ENCODE peak calls at places on chromosomes 7 and 10, in seven cellular contexts. E, P, V, F, T, W and H are unnamed samples.

GRCh38 chr7:74104702-74105101 is 21.1 kb downstream of the LIMK1 start:
- DNase-seq in F (no peak), P (no peak), W (peak), V (no peak), E (no peak), T (no peak), H (no peak)

GRCh38 chr10:119306514-119306951 is 99.2 kb downstream of the GRK5 start:
- DNase-seq in E (peak), T (no peak), W (no peak), F (no peak), V (no peak), P (no peak), H (no peak)

GRCh38 chr10:93346060-93346459 is 136.1 kb downstream of the MYOF start:
- DNase-seq in P (no peak), T (no peak), W (no peak), E (peak), F (no peak), V (peak), H (no peak)

GRCh38 chr10:71269301-71270288 is 49.5 kb upstream of the SLC29A3 start:
- DNase-seq in V (no peak), E (no peak), T (no peak), F (peak), P (no peak), W (no peak), H (no peak)

GRCh38 chr7:127347567-127348246 is 44.8 kb downstream of the ZNF800 start:
- DNase-seq in T (no peak), F (peak), W (peak), P (peak), V (no peak), E (peak), H (no peak)

GRCh38 chr10:43237631-43238446 is 29.0 kb downstream of the RASGEF1A start:
- DNase-seq in V (no peak), W (no peak), P (peak), T (no peak), F (no peak), E (no peak), H (no peak)

GRCh38 chr7:17206354-17206905 is 92.0 kb upstream of the AHR start:
- DNase-seq in V (no peak), W (no peak), E (no peak), F (no peak), P (no peak), T (no peak), H (no peak)

GRCh38 chr10:58424176-58424575 is 39.0 kb downstream of the TFAM start:
- DNase-seq in E (no peak), P (no peak), F (no peak), W (peak), V (no peak), T (no peak), H (no peak)

GRCh38 chr7:105583061-105583460 is 1.8 kb upstream of the EFCAB10 start:
- DNase-seq in P (no peak), T (no peak), F (no peak), V (no peak), W (no peak), E (no peak), H (no peak)

DNA sequence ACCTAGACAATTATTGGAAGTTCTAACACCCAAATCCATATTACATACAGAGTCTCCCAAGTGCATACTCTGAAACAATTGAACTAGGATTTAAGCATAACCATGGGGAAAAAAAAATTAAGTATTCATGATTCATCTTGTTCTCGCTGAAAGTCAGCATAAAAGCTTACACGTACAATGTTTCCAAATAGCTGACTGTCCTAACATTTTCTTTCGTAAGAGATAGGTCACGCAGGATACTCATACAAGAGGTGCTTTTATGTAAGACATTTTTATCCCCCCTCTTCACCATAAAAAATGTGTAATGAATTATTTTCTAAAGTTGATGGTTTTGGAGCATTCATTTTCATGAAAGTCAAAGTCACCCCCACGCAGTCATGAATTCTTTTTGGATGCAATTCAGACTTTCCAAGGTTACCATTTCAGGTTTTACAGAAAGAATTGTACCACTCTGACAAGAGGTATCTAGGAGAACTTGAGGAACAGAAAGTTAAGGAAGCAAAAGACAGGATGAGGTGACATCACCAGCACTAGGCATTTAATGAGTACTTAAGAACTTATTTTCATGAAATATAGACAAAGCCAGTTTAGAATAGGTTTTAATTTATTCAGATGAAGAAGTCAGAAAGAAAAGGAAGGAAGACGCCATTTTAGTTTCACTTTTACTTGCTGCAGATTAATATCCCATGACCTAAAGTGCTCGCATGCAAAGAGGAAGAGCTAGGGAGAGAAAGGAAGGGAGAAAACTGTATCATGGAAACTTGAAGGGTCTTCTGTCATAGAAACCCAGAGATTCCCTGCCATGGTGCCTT is 55.8 kb downstream of the TMEM26 start:
- DNase-seq in V (no peak), P (no peak), W (peak), T (peak), E (no peak), F (no peak), H (no peak)
- H3K4me3 ChIP-seq in V (no peak), P (peak), W (no peak), T (peak), E (no peak), F (no peak), H (no peak)

GRCh38 chr7:87155788-87156187 is 3.5 kb downstream of the DMTF1 start:
- DNase-seq in W (no peak), V (no peak), E (no peak), P (no peak), F (no peak), T (no peak), H (no peak)
- H3K4me3 ChIP-seq in W (no peak), V (no peak), E (peak), P (peak), F (peak), T (peak), H (no peak)

GRCh38 chr7:100176096-100176835 is 915 bp downstream of the GPC2 start:
- DNase-seq in P (no peak), V (no peak), W (no peak), E (no peak), F (no peak), T (no peak), H (no peak)
- H3K4me3 ChIP-seq in P (no peak), V (peak), W (no peak), E (no peak), F (peak), T (peak), H (peak)

GRCh38 chr7:51472017-51472296 is 155.3 kb upstream of the COBL start:
- DNase-seq in F (peak), W (peak), P (no peak), E (no peak), T (no peak), V (no peak), H (no peak)
- H3K4me3 ChIP-seq in F (peak), W (no peak), P (no peak), E (no peak), T (no peak), V (no peak), H (no peak)

GRCh38 chr10:113028393-113029054 is 78.5 kb downstream of the TCF7L2 start:
- DNase-seq in W (no peak), P (no peak), T (no peak), F (no peak), V (no peak), E (no peak), H (no peak)

GRCh38 chr10:113027230-113027573 is 77.2 kb downstream of the TCF7L2 start:
- DNase-seq in T (no peak), V (no peak), P (no peak), W (no peak), E (no peak), F (no peak), H (no peak)

GRCh38 chr10:113026679-113027078 is 76.6 kb downstream of the TCF7L2 start:
- DNase-seq in W (no peak), T (no peak), V (peak), P (no peak), E (no peak), F (no peak), H (no peak)

GRCh38 chr10:113029055-113029440 is 79.0 kb downstream of the TCF7L2 start:
- DNase-seq in F (no peak), W (no peak), T (no peak), V (no peak), E (no peak), P (no peak), H (no peak)

DNA sequence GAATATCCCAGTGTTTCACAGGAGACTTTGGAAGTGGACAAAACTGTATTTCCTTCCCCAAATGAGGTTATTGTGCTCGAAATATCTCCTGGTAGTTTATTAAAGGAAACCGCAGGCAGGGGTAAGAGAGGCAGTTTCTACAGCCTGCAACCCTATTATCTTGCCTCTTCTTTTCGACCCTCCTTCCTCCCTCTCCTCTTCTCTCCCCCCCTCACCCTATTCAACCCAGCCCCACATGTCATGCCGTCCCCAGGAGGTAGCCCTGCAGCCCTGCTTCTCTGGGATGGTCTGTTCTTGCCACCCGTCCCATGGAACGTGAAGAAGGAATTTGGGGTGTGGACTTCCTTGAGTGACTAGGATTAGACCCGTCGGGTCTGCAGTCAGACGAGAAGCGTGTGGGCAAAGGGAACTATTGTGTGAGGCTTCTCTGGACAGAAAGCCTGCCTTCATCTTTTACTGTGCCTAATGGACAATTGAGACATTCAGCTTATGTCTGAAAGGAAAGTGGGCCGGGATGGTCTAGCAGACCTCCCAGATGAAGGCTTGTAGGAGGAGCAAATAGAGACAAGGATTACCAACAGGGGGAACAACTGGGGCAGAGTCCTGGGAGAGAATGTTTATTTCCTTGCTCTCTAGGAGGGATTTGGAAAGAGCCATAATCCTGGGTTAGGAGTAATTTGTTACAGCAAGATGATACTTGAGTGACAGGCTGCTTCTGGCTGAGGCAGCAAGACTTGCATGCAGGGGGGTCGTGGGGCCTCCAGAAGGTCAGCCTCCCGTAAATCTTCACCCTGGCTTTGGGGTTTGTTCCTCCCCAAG is 77.7 kb downstream of the TCF7L2 start:
- DNase-seq in T (no peak), E (no peak), W (no peak), V (no peak), P (no peak), F (peak), H (no peak)
- H3K4me3 ChIP-seq in T (no peak), E (no peak), W (no peak), V (no peak), P (peak), F (peak), H (no peak)

GRCh38 chr7:47580175-47580701 is 1.7 kb downstream of the TNS3 start:
- DNase-seq in F (peak), T (no peak), P (no peak), W (no peak), V (no peak), E (no peak), H (no peak)

GRCh38 chr7:47578581-47579270 is 3.2 kb downstream of the TNS3 start:
- DNase-seq in T (no peak), F (no peak), W (no peak), E (no peak), P (no peak), V (peak), H (no peak)

GRCh38 chr7:47581442-47581820 is 480 bp downstream of the TNS3 start:
- DNase-seq in E (no peak), F (peak), W (no peak), P (no peak), T (no peak), V (no peak), H (no peak)

GRCh38 chr7:47580811-47581331 is 1.0 kb downstream of the TNS3 start:
- DNase-seq in V (no peak), T (no peak), F (peak), E (no peak), P (no peak), W (no peak), H (no peak)

DNA sequence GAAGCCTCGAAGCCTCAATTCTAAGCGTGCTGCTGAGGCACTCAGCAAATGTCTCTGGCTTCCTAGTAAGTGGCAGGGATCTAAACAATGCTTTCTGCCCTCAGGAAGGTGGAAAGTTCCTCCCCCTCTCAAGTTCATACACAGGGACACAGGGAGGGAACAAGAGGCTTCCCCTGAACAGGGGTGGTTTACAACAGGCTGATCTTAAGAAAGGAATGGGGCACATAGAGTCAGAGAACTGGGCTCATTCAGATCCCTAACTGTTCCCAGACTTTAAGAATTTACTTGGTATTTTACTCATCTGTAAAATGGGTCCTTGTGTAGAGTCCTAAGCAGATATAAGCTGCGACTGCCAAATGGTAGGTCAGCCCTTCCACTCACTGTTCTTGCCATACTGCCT is 2.5 kb downstream of the TNS3 start:
- DNase-seq in F (no peak), V (no peak), T (no peak), E (no peak), P (no peak), W (no peak), H (no peak)
- H3K4me3 ChIP-seq in F (no peak), V (peak), T (no peak), E (no peak), P (no peak), W (no peak), H (peak)

DNA sequence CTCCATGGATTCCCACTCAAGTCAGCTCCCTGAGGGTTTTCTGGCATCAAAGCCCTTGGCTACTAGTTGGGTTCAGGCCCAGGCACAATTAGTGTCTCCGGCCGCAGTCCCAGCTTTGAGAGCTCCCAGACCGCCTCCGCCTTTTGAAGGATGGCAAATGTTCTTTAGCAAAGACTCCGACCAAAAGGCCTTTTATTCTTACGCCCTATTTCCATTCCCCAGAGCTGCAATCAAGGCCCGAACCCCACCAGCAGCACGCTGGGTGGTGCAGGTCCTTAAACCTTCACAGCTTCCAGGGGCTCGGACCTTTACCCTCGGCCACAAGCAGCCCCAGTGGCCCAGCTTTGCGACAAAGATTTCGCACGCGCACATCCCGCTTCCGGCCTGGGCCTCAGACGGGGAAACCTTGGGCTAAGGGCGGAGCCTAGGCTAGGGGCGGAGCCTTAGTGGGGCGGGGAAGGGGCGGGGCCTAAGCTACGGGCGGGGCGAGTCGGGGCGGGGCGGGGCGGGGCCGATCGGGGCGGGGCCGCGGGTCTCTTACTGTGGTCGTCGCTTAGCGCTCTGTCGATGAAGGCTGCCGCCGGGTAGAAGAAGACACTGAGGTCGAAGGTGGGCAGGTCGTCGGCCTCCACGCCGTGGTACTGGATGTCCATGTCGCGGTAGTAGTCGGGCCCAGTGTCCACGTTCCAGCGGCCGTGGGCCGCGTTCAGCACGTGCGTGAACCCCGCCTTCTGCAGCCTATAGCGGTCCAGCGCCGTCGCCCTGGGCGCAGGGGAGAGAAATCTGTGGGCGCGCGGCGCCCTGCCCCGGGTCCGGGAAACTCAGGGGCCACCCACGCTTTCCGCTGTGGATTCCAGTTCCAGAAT is 68.0 kb upstream of the SAMD8 start:
- DNase-seq in P (no peak), E (no peak), F (peak), W (peak), V (no peak), T (no peak), H (no peak)
- H3K4me3 ChIP-seq in P (no peak), E (no peak), F (no peak), W (no peak), V (no peak), T (no peak), H (no peak)

GRCh38 chr10:8061274-8062211 is 7.1 kb downstream of the GATA3 start:
- DNase-seq in W (peak), V (no peak), T (no peak), F (peak), P (no peak), E (peak), H (no peak)

GRCh38 chr10:8060704-8061121 is 6.2 kb downstream of the GATA3 start:
- DNase-seq in E (peak), P (no peak), F (no peak), T (no peak), W (no peak), V (no peak), H (no peak)

GRCh38 chr10:8058274-8059111 is 4.0 kb downstream of the GATA3 start:
- DNase-seq in F (no peak), T (no peak), E (no peak), V (no peak), W (peak), P (no peak), H (no peak)

GRCh38 chr10:8059191-8059936 is 4.9 kb downstream of the GATA3 start:
- DNase-seq in P (no peak), E (no peak), F (peak), T (no peak), W (peak), V (no peak), H (no peak)

DNA sequence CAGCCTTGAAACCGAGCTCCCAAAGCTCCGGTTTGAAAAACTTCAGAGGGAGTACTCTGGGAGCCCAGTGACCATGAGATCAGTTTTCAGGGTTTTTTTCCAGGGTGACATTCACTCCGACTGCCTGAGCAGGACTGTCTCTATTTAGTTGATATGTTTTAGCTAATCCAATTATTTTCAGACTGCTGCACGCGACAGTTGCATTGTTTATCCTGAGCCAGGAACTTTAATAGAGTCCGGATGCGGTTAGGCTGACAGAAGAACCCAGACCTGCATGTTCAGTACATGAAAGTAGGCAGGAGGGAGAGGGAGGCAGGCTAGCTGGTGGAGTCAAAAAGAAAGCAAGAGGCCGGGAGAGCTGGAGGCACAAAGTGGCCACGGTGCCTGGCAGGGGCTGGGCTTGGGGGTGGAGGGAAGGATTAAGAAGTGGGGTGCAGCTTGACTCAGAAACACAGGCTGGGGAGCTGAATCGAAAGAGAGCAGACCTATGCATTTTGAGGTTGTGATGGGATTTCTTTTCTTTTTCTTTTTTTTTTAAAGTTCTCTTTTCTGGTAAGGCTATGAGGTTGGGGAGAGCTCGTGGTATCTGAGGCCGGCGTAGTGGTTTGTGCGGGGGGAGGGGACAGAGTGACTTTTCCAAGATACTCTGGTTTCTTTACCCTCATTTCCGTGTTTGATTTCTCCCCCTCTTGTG is 5.7 kb downstream of the GATA3 start:
- DNase-seq in E (peak), V (peak), F (peak), P (no peak), W (no peak), T (no peak), H (peak)
- H3K4me3 ChIP-seq in E (peak), V (no peak), F (peak), P (no peak), W (no peak), T (no peak), H (no peak)

GRCh38 chr7:98085674-98086073 is 21.0 kb upstream of the LMTK2 start:
- DNase-seq in W (no peak), V (no peak), T (no peak), E (no peak), F (no peak), P (no peak), H (no peak)
- H3K4me3 ChIP-seq in W (no peak), V (no peak), T (no peak), E (no peak), F (no peak), P (no peak), H (no peak)